ENCODE peak calls at places on chromosomes 12 and 14, in ten cellular contexts. One of them, this sample, is unnamed.

GRCh38 chr12:122895757-122896636 is at the start of gene VPS37B:
- DNase-seq in T-helper 2 cell: peak
- DNase-seq in RWPE1: peak
- DNase-seq in stimulated activated CD4-positive, alpha-beta T cell treated with anti-CD3 and anti-CD28 coated beads, Interleukin-4, amount 100 ng/mL, for 1 hour: peak
- DNase-seq in nucleus accumbens: peak
- DNase-seq in NCI-H1092: peak
- DNase-seq in HTR-8/SVneo: peak
- DNase-seq in Right ventricle myocardium superior: peak
- DNase-seq in NCI-H446 treated with DMSO at 0.1 percent for 48 hours: peak
- DNase-seq in iPS-NIHi11: peak
- DNase-seq in this sample: no peak

GRCh38 chr14:55884819-55885218 is 233.4 kb upstream of the PELI2 start:
- DNase-seq in RWPE1: peak
- DNase-seq in nucleus accumbens: no peak
- DNase-seq in Right ventricle myocardium superior: no peak
- DNase-seq in NCI-H446 treated with DMSO at 0.1 percent for 48 hours: peak
- DNase-seq in T-helper 2 cell: no peak
- DNase-seq in iPS-NIHi11: no peak
- DNase-seq in NCI-H1092: no peak
- DNase-seq in HTR-8/SVneo: no peak
- DNase-seq in stimulated activated CD4-positive, alpha-beta T cell treated with anti-CD3 and anti-CD28 coated beads, Interleukin-4, amount 100 ng/mL, for 1 hour: no peak
- DNase-seq in this sample: no peak

GRCh38 chr12:18861287-18861858 is 123.5 kb downstream of the CAPZA3 start:
- DNase-seq in Right ventricle myocardium superior: no peak
- DNase-seq in nucleus accumbens: no peak
- DNase-seq in iPS-NIHi11: no peak
- DNase-seq in RWPE1: peak
- DNase-seq in NCI-H446 treated with DMSO at 0.1 percent for 48 hours: peak
- DNase-seq in NCI-H1092: no peak
- DNase-seq in stimulated activated CD4-positive, alpha-beta T cell treated with anti-CD3 and anti-CD28 coated beads, Interleukin-4, amount 100 ng/mL, for 1 hour: no peak
- DNase-seq in T-helper 2 cell: no peak
- DNase-seq in HTR-8/SVneo: no peak
- DNase-seq in this sample: peak

GRCh38 chr12:101902641-101903040 is 25.3 kb downstream of the DRAM1 start:
- DNase-seq in nucleus accumbens: no peak
- DNase-seq in HTR-8/SVneo: no peak
- DNase-seq in iPS-NIHi11: no peak
- DNase-seq in NCI-H1092: no peak
- DNase-seq in RWPE1: no peak
- DNase-seq in stimulated activated CD4-positive, alpha-beta T cell treated with anti-CD3 and anti-CD28 coated beads, Interleukin-4, amount 100 ng/mL, for 1 hour: no peak
- DNase-seq in T-helper 2 cell: no peak
- DNase-seq in Right ventricle myocardium superior: no peak
- DNase-seq in NCI-H446 treated with DMSO at 0.1 percent for 48 hours: no peak
- DNase-seq in this sample: no peak

GRCh38 chr12:131102493-131102931 is 148.8 kb downstream of the ADGRD1 start:
- DNase-seq in Right ventricle myocardium superior: no peak
- DNase-seq in iPS-NIHi11: no peak
- DNase-seq in NCI-H446 treated with DMSO at 0.1 percent for 48 hours: no peak
- DNase-seq in nucleus accumbens: no peak
- DNase-seq in NCI-H1092: no peak
- DNase-seq in stimulated activated CD4-positive, alpha-beta T cell treated with anti-CD3 and anti-CD28 coated beads, Interleukin-4, amount 100 ng/mL, for 1 hour: no peak
- DNase-seq in RWPE1: no peak
- DNase-seq in HTR-8/SVneo: no peak
- DNase-seq in T-helper 2 cell: no peak
- DNase-seq in this sample: no peak

GRCh38 chr12:62922539-62922938 is 12.4 kb downstream of the PPM1H start:
- DNase-seq in T-helper 2 cell: no peak
- DNase-seq in nucleus accumbens: peak
- DNase-seq in iPS-NIHi11: no peak
- DNase-seq in Right ventricle myocardium superior: no peak
- DNase-seq in stimulated activated CD4-positive, alpha-beta T cell treated with anti-CD3 and anti-CD28 coated beads, Interleukin-4, amount 100 ng/mL, for 1 hour: no peak
- DNase-seq in RWPE1: no peak
- DNase-seq in HTR-8/SVneo: no peak
- DNase-seq in NCI-H1092: no peak
- DNase-seq in NCI-H446 treated with DMSO at 0.1 percent for 48 hours: no peak
- DNase-seq in this sample: peak

GRCh38 chr14:38042356-38042755 is 165.3 kb upstream of the SSTR1 start:
- DNase-seq in NCI-H1092: no peak
- DNase-seq in Right ventricle myocardium superior: no peak
- DNase-seq in stimulated activated CD4-positive, alpha-beta T cell treated with anti-CD3 and anti-CD28 coated beads, Interleukin-4, amount 100 ng/mL, for 1 hour: no peak
- DNase-seq in T-helper 2 cell: no peak
- DNase-seq in nucleus accumbens: no peak
- DNase-seq in HTR-8/SVneo: peak
- DNase-seq in iPS-NIHi11: peak
- DNase-seq in RWPE1: no peak
- DNase-seq in NCI-H446 treated with DMSO at 0.1 percent for 48 hours: no peak
- DNase-seq in this sample: no peak

GRCh38 chr12:104653730-104654328 is 197.1 kb downstream of the CHST11 start:
- DNase-seq in RWPE1: no peak
- DNase-seq in NCI-H1092: no peak
- DNase-seq in nucleus accumbens: no peak
- DNase-seq in stimulated activated CD4-positive, alpha-beta T cell treated with anti-CD3 and anti-CD28 coated beads, Interleukin-4, amount 100 ng/mL, for 1 hour: no peak
- DNase-seq in T-helper 2 cell: no peak
- DNase-seq in HTR-8/SVneo: no peak
- DNase-seq in Right ventricle myocardium superior: no peak
- DNase-seq in iPS-NIHi11: peak
- DNase-seq in NCI-H446 treated with DMSO at 0.1 percent for 48 hours: no peak
- DNase-seq in this sample: no peak

GRCh38 chr12:131827961-131828534 is at the start of gene MMP17:
- DNase-seq in iPS-NIHi11: peak
- DNase-seq in RWPE1: no peak
- DNase-seq in nucleus accumbens: peak
- DNase-seq in Right ventricle myocardium superior: peak
- DNase-seq in HTR-8/SVneo: no peak
- DNase-seq in NCI-H1092: no peak
- DNase-seq in T-helper 2 cell: no peak
- DNase-seq in stimulated activated CD4-positive, alpha-beta T cell treated with anti-CD3 and anti-CD28 coated beads, Interleukin-4, amount 100 ng/mL, for 1 hour: peak
- DNase-seq in NCI-H446 treated with DMSO at 0.1 percent for 48 hours: no peak
- DNase-seq in this sample: peak

GRCh38 chr14:30889244-30889594 is 14.9 kb downstream of the COCH start:
- DNase-seq in HTR-8/SVneo: no peak
- DNase-seq in Right ventricle myocardium superior: no peak
- DNase-seq in stimulated activated CD4-positive, alpha-beta T cell treated with anti-CD3 and anti-CD28 coated beads, Interleukin-4, amount 100 ng/mL, for 1 hour: no peak
- DNase-seq in NCI-H446 treated with DMSO at 0.1 percent for 48 hours: no peak
- DNase-seq in iPS-NIHi11: no peak
- DNase-seq in NCI-H1092: no peak
- DNase-seq in RWPE1: no peak
- DNase-seq in T-helper 2 cell: no peak
- DNase-seq in nucleus accumbens: no peak
- DNase-seq in this sample: no peak

GRCh38 chr12:126506426-126507182 is 1441.4 kb downstream of the AACS start:
- DNase-seq in NCI-H1092: no peak
- DNase-seq in stimulated activated CD4-positive, alpha-beta T cell treated with anti-CD3 and anti-CD28 coated beads, Interleukin-4, amount 100 ng/mL, for 1 hour: no peak
- DNase-seq in RWPE1: no peak
- DNase-seq in Right ventricle myocardium superior: no peak
- DNase-seq in iPS-NIHi11: no peak
- DNase-seq in NCI-H446 treated with DMSO at 0.1 percent for 48 hours: no peak
- DNase-seq in nucleus accumbens: no peak
- DNase-seq in T-helper 2 cell: no peak
- DNase-seq in HTR-8/SVneo: no peak
- DNase-seq in this sample: no peak

GRCh38 chr14:24243336-24243836 is 963 bp upstream of the TINF2 start:
- DNase-seq in HTR-8/SVneo: no peak
- DNase-seq in Right ventricle myocardium superior: no peak
- DNase-seq in NCI-H446 treated with DMSO at 0.1 percent for 48 hours: no peak
- DNase-seq in T-helper 2 cell: no peak
- DNase-seq in stimulated activated CD4-positive, alpha-beta T cell treated with anti-CD3 and anti-CD28 coated beads, Interleukin-4, amount 100 ng/mL, for 1 hour: no peak
- DNase-seq in NCI-H1092: no peak
- DNase-seq in iPS-NIHi11: no peak
- DNase-seq in nucleus accumbens: no peak
- DNase-seq in RWPE1: no peak
- DNase-seq in this sample: no peak

GRCh38 chr12:127819066-127819465 is 447.9 kb upstream of the TMEM132C start:
- DNase-seq in RWPE1: no peak
- DNase-seq in iPS-NIHi11: no peak
- DNase-seq in stimulated activated CD4-positive, alpha-beta T cell treated with anti-CD3 and anti-CD28 coated beads, Interleukin-4, amount 100 ng/mL, for 1 hour: no peak
- DNase-seq in NCI-H446 treated with DMSO at 0.1 percent for 48 hours: no peak
- DNase-seq in Right ventricle myocardium superior: no peak
- DNase-seq in nucleus accumbens: no peak
- DNase-seq in T-helper 2 cell: no peak
- DNase-seq in HTR-8/SVneo: no peak
- DNase-seq in NCI-H1092: no peak
- DNase-seq in this sample: no peak

GRCh38 chr12:69161835-69162234 is 77.5 kb upstream of the CPSF6 start:
- DNase-seq in iPS-NIHi11: no peak
- DNase-seq in nucleus accumbens: peak
- DNase-seq in NCI-H1092: peak
- DNase-seq in NCI-H446 treated with DMSO at 0.1 percent for 48 hours: no peak
- DNase-seq in HTR-8/SVneo: no peak
- DNase-seq in T-helper 2 cell: peak
- DNase-seq in RWPE1: no peak
- DNase-seq in Right ventricle myocardium superior: no peak
- DNase-seq in stimulated activated CD4-positive, alpha-beta T cell treated with anti-CD3 and anti-CD28 coated beads, Interleukin-4, amount 100 ng/mL, for 1 hour: peak
- DNase-seq in this sample: peak

GRCh38 chr14:57937681-57938080 is 71.8 kb upstream of the SLC35F4 start:
- DNase-seq in NCI-H1092: no peak
- DNase-seq in Right ventricle myocardium superior: no peak
- DNase-seq in RWPE1: no peak
- DNase-seq in nucleus accumbens: no peak
- DNase-seq in T-helper 2 cell: no peak
- DNase-seq in HTR-8/SVneo: no peak
- DNase-seq in NCI-H446 treated with DMSO at 0.1 percent for 48 hours: no peak
- DNase-seq in iPS-NIHi11: no peak
- DNase-seq in stimulated activated CD4-positive, alpha-beta T cell treated with anti-CD3 and anti-CD28 coated beads, Interleukin-4, amount 100 ng/mL, for 1 hour: no peak
- DNase-seq in this sample: no peak

GRCh38 chr12:116495260-116495659 is 63.9 kb upstream of the MAP1LC3B2 start:
- DNase-seq in NCI-H1092: no peak
- DNase-seq in T-helper 2 cell: no peak
- DNase-seq in RWPE1: no peak
- DNase-seq in HTR-8/SVneo: no peak
- DNase-seq in nucleus accumbens: no peak
- DNase-seq in stimulated activated CD4-positive, alpha-beta T cell treated with anti-CD3 and anti-CD28 coated beads, Interleukin-4, amount 100 ng/mL, for 1 hour: no peak
- DNase-seq in iPS-NIHi11: no peak
- DNase-seq in Right ventricle myocardium superior: no peak
- DNase-seq in NCI-H446 treated with DMSO at 0.1 percent for 48 hours: no peak
- DNase-seq in this sample: no peak

GRCh38 chr14:65495196-65495595 is 82.7 kb downstream of the FUT8 start:
- DNase-seq in stimulated activated CD4-positive, alpha-beta T cell treated with anti-CD3 and anti-CD28 coated beads, Interleukin-4, amount 100 ng/mL, for 1 hour: no peak
- DNase-seq in T-helper 2 cell: no peak
- DNase-seq in NCI-H446 treated with DMSO at 0.1 percent for 48 hours: no peak
- DNase-seq in NCI-H1092: no peak
- DNase-seq in Right ventricle myocardium superior: no peak
- DNase-seq in HTR-8/SVneo: no peak
- DNase-seq in RWPE1: no peak
- DNase-seq in iPS-NIHi11: no peak
- DNase-seq in nucleus accumbens: no peak
- DNase-seq in this sample: no peak

GRCh38 chr14:39229222-39229543 is 4.5 kb upstream of the MIA2 start:
- DNase-seq in nucleus accumbens: no peak
- DNase-seq in NCI-H1092: no peak
- DNase-seq in Right ventricle myocardium superior: no peak
- DNase-seq in HTR-8/SVneo: no peak
- DNase-seq in NCI-H446 treated with DMSO at 0.1 percent for 48 hours: no peak
- DNase-seq in RWPE1: no peak
- DNase-seq in stimulated activated CD4-positive, alpha-beta T cell treated with anti-CD3 and anti-CD28 coated beads, Interleukin-4, amount 100 ng/mL, for 1 hour: peak
- DNase-seq in iPS-NIHi11: no peak
- DNase-seq in T-helper 2 cell: peak
- DNase-seq in this sample: no peak

GRCh38 chr14:99230271-99231141 is 41.5 kb downstream of the BCL11B start:
- DNase-seq in HTR-8/SVneo: no peak
- DNase-seq in iPS-NIHi11: peak
- DNase-seq in NCI-H446 treated with DMSO at 0.1 percent for 48 hours: no peak
- DNase-seq in Right ventricle myocardium superior: no peak
- DNase-seq in RWPE1: no peak
- DNase-seq in nucleus accumbens: no peak
- DNase-seq in T-helper 2 cell: peak
- DNase-seq in NCI-H1092: no peak
- DNase-seq in stimulated activated CD4-positive, alpha-beta T cell treated with anti-CD3 and anti-CD28 coated beads, Interleukin-4, amount 100 ng/mL, for 1 hour: peak
- DNase-seq in this sample: no peak

GRCh38 chr12:6295187-6295811 is 15.2 kb upstream of the PLEKHG6 start:
- DNase-seq in NCI-H1092: no peak
- DNase-seq in RWPE1: peak
- DNase-seq in NCI-H446 treated with DMSO at 0.1 percent for 48 hours: no peak
- DNase-seq in T-helper 2 cell: no peak
- DNase-seq in iPS-NIHi11: no peak
- DNase-seq in nucleus accumbens: no peak
- DNase-seq in HTR-8/SVneo: peak
- DNase-seq in Right ventricle myocardium superior: no peak
- DNase-seq in stimulated activated CD4-positive, alpha-beta T cell treated with anti-CD3 and anti-CD28 coated beads, Interleukin-4, amount 100 ng/mL, for 1 hour: no peak
- DNase-seq in this sample: peak

GRCh38 chr14:31261859-31262739 is 54.5 kb upstream of the HECTD1 start:
- DNase-seq in T-helper 2 cell: no peak
- DNase-seq in RWPE1: no peak
- DNase-seq in stimulated activated CD4-positive, alpha-beta T cell treated with anti-CD3 and anti-CD28 coated beads, Interleukin-4, amount 100 ng/mL, for 1 hour: no peak
- DNase-seq in HTR-8/SVneo: no peak
- DNase-seq in NCI-H1092: peak
- DNase-seq in Right ventricle myocardium superior: no peak
- DNase-seq in nucleus accumbens: no peak
- DNase-seq in iPS-NIHi11: no peak
- DNase-seq in NCI-H446 treated with DMSO at 0.1 percent for 48 hours: peak
- DNase-seq in this sample: no peak

GRCh38 chr14:81401420-81402122 is 1.4 kb upstream of the STON2 start:
- DNase-seq in nucleus accumbens: no peak
- DNase-seq in NCI-H1092: no peak
- DNase-seq in HTR-8/SVneo: peak
- DNase-seq in stimulated activated CD4-positive, alpha-beta T cell treated with anti-CD3 and anti-CD28 coated beads, Interleukin-4, amount 100 ng/mL, for 1 hour: no peak
- DNase-seq in T-helper 2 cell: no peak
- DNase-seq in Right ventricle myocardium superior: no peak
- DNase-seq in RWPE1: peak
- DNase-seq in NCI-H446 treated with DMSO at 0.1 percent for 48 hours: no peak
- DNase-seq in iPS-NIHi11: no peak
- DNase-seq in this sample: peak

GRCh38 chr14:102507026-102507860 is 2.3 kb downstream of the ANKRD9 start:
- DNase-seq in NCI-H446 treated with DMSO at 0.1 percent for 48 hours: no peak
- DNase-seq in RWPE1: no peak
- DNase-seq in nucleus accumbens: no peak
- DNase-seq in HTR-8/SVneo: no peak
- DNase-seq in iPS-NIHi11: no peak
- DNase-seq in stimulated activated CD4-positive, alpha-beta T cell treated with anti-CD3 and anti-CD28 coated beads, Interleukin-4, amount 100 ng/mL, for 1 hour: no peak
- DNase-seq in NCI-H1092: no peak
- DNase-seq in T-helper 2 cell: no peak
- DNase-seq in Right ventricle myocardium superior: no peak
- DNase-seq in this sample: no peak

This sample was measured in COLO829.